ENCODE peak calls at places on chromosomes 13 and 19, in five cellular contexts. I is tibial nerve, E is left ventricle myocardium inferior, L is breast epithelium, H is Peyer's patch. D is an unnamed sample. For H3K27me3, the result is how much of the 10 kb centered on the place peaks cover.

GRCh38 chr19:49337267-49338022 is 2.2 kb downstream of the CD37 start:
- DNase-seq in I (no peak), E (no peak), H (peak), L (peak), D (peak)

GRCh38 chr13:43257765-43258164 is 234.4 kb downstream of the DNAJC15 start:
- DNase-seq in E (no peak), L (no peak), H (no peak), I (no peak), D (no peak)

GRCh38 chr13:44747179-44747578 is 171.0 kb upstream of the TSC22D1 start:
- DNase-seq in H (no peak), E (peak), L (no peak), I (no peak), D (no peak)

GRCh38 chr13:42484396-42484795 is 89.6 kb upstream of the TNFSF11 start:
- DNase-seq in I (no peak), L (no peak), H (no peak), E (no peak), D (no peak)

GRCh38 chr13:48590141-48590863 is 57.4 kb upstream of the RCBTB2 start:
- DNase-seq in I (no peak), E (no peak), L (no peak), H (no peak), D (no peak)

GRCh38 chr13:79837741-79838450 is 356.9 kb downstream of the NDFIP2 start:
- DNase-seq in E (no peak), H (no peak), L (no peak), I (no peak), D (no peak)

GRCh38 chr19:10720607-10721125 is 2.8 kb downstream of the DNM2 start:
- DNase-seq in H (no peak), E (no peak), L (no peak), I (no peak), D (no peak)

GRCh38 chr19:46890423-46891170 is 29.8 kb downstream of the ARHGAP35 start:
- DNase-seq in L (no peak), E (no peak), I (no peak), H (peak), D (no peak)

GRCh38 chr19:57016076-57016475 is 103.7 kb upstream of the USP29 start:
- DNase-seq in I (no peak), H (no peak), L (no peak), E (no peak), D (no peak)

GRCh38 chr19:30070198-30070969 is 128.3 kb downstream of the URI1 start:
- DNase-seq in E (no peak), L (no peak), I (no peak), H (peak), D (no peak)

GRCh38 chr19:5145521-5146511 is 176.9 kb downstream of the KDM4B start:
- DNase-seq in L (no peak), I (no peak), E (peak), H (no peak), D (peak)

GRCh38 chr13:57624565-57625435 is 6.7 kb upstream of the PCDH17 start:
- DNase-seq in L (no peak), E (no peak), H (peak), I (no peak), D (no peak)

GRCh38 chr19:44867578-44867977 is 21.5 kb downstream of the NECTIN2 start:
- DNase-seq in E (no peak), H (no peak), I (no peak), L (no peak), D (no peak)

GRCh38 chr13:44223785-44224432 is 149.7 kb upstream of the SERP2 start:
- DNase-seq in E (no peak), L (no peak), I (no peak), H (no peak), D (no peak)

GRCh38 chr13:48402325-48402962 is 10.5 kb downstream of the LPAR6 start:
- DNase-seq in L (no peak), I (no peak), H (no peak), E (no peak), D (no peak)

GRCh38 chr19:39398297-39398864 is 7.2 kb downstream of the MED29 start:
- DNase-seq in I (peak), L (no peak), H (peak), E (peak), D (peak)

GRCh38 chr19:1293782-1294621 is 8.3 kb downstream of the EFNA2 start:
- DNase-seq in L (no peak), I (no peak), E (no peak), H (no peak), D (no peak)

GRCh38 chr19:35545855-35546381 is 492 bp downstream of the TMEM147 start:
- DNase-seq in I (no peak), L (peak), H (peak), E (peak), D (peak)

GRCh38 chr19:19817357-19817756 is 4.2 kb downstream of the ZNF506 start:
- DNase-seq in E (no peak), I (no peak), L (no peak), H (no peak), D (no peak)

DNA sequence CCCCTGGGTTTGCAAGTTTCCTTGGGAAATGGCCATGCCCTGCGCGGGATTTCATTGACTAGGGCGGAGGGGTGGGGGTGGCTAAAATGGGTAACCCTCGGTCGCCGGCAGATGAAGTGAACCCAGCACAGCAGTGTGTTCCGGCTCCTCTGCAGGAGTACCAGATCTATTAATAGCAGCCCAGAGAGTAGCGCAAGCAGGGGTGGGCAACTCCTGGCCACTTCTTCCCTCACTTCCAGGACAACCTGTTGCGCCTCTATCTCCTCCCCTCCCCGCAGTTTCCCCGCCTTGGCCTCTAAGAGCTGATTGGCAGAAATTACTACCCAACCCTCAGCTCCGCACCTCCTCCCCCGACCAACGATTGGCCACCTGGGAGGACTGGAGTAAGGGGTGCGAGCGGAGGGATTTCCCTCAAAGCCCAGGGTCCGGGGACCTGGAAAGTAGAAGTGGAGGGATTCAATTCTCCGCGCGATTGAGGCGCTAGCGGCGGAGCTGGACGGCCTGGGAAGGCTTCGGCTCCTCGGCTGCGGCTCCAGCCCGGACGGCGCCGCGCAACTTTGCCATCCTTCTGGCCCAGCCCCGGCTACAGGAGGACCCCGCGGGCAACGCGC is at the start of gene FREM2:
- DNase-seq in E (no peak), I (no peak), L (peak), H (no peak), D (no peak)
- H3K4me3 ChIP-seq in E (peak), I (peak), L (peak), H (no peak), D (peak)

GRCh38 chr13:34941835-34942731 is at the start of gene NBEA:
- DNase-seq in L (peak), I (peak), E (peak), H (peak), D (peak)
- H3K27ac ChIP-seq in L (peak), I (peak), E (peak), H (peak), D (no peak)

GRCh38 chr19:15028490-15028889 is 20.8 kb upstream of the CASP14 start:
- DNase-seq in H (no peak), I (no peak), L (no peak), E (no peak), D (no peak)

GRCh38 chr19:15035795-15036311 is 13.4 kb upstream of the CASP14 start:
- DNase-seq in E (no peak), L (no peak), I (no peak), H (no peak), D (no peak)

DNA sequence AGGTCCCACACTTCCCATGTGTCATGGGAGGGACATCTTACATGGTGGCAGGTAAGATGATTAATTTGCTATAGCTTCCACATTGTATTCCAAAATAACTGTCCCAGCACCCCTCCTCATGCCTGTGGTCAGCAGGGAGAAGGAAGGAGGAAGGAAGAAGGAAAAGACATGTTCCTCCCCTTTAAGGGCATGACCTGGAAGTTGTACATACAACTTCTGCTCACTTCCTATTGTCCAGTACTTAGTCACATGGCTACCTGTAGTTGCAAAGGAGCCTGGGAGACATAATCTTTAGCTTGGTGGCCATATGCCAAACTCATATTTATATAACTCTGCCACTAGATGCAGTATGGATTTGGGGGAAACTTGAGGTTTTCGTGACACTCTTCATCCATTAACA is 17.6 kb upstream of the CASP14 start:
- DNase-seq in I (no peak), H (no peak), L (no peak), E (no peak), D (no peak)
- H3K27me3 ChIP-seq in I (under half), H (under half), L (under half), E (half or more), D (under half)

DNA sequence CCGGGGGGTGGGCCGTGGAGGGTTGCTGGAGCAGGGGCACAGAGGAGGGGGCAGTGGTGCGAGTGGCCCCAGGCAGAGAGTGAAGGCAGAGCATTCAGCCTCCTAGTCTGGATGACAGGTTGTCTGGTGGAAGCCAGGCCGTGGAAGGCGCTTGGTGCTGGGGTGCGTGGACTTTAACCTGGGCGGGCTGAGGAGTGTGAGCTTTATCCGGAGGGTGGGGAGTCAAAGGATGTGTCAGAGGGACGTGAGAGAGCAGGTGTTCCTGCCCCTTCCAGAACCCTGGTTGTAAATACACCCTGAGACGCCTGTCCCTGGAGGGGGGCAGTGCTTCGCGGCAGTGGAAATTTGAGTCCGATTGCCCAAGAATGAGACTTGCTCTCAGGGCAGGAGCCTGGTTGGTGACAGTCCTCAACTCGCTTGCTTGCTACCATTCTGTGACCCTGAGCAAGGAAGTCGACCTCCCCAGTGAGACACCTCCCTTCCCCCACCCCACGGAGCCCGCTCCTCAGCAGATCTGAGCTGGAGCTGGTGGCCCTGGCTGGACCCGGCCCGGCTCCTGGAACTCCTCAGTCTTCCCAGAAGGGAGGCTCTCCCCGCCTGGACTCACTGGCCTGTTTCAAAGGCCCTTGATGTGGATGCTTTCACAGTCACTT is 2.3 kb downstream of the SPPL2B start:
- DNase-seq in E (no peak), H (peak), I (no peak), L (no peak), D (no peak)
- H3K4me3 ChIP-seq in E (no peak), H (no peak), I (no peak), L (no peak), D (no peak)